ENCODE peak calls at places on chromosome 4, in five cellular contexts. K, M, Q, P and S are unnamed samples.

GRCh38 chr4:8690811-8691775 is 98.5 kb downstream of the CPZ start:
- DNase-seq in K (no peak), P (no peak), Q (peak), M (no peak), S (no peak)

GRCh38 chr4:2923678-2924173 is 39.5 kb downstream of the NOP14 start:
- DNase-seq in Q (no peak), P (no peak), K (no peak), M (no peak), S (no peak)

GRCh38 chr4:164383187-164384181 is 370.4 kb upstream of the SMIM31 start:
- DNase-seq in K (peak), Q (peak), P (no peak), M (peak), S (no peak)

GRCh38 chr4:138634915-138635314 is 380.7 kb upstream of the NOCT start:
- DNase-seq in K (no peak), Q (no peak), M (no peak), P (no peak), S (no peak)

GRCh38 chr4:8710946-8711345 is 118.4 kb downstream of the CPZ start:
- DNase-seq in M (no peak), Q (peak), P (no peak), K (no peak), S (no peak)

GRCh38 chr4:37471971-37472370 is 214.2 kb downstream of the RELL1 start:
- DNase-seq in M (no peak), Q (no peak), P (no peak), K (no peak), S (no peak)

GRCh38 chr4:7917669-7918068 is 22.0 kb downstream of the AFAP1 start:
- DNase-seq in M (no peak), Q (no peak), K (no peak), P (no peak), S (no peak)

GRCh38 chr4:141486375-141486997 is 149.9 kb upstream of the IL15 start:
- DNase-seq in M (peak), K (no peak), P (no peak), Q (no peak), S (no peak)

GRCh38 chr4:57089549-57089948 is 20.6 kb downstream of the IGFBP7 start:
- DNase-seq in M (no peak), K (no peak), P (no peak), Q (no peak), S (no peak)

GRCh38 chr4:137601924-137602323 is 69.6 kb upstream of the PCDH18 start:
- DNase-seq in Q (no peak), M (no peak), K (no peak), P (no peak), S (no peak)

GRCh38 chr4:8618961-8619720 is 26.6 kb downstream of the CPZ start:
- DNase-seq in Q (no peak), K (no peak), M (no peak), P (no peak), S (no peak)

GRCh38 chr4:66820681-66821080 is 724.6 kb downstream of the CENPC start:
- DNase-seq in M (no peak), Q (no peak), P (no peak), K (no peak), S (no peak)

GRCh38 chr4:189021831-189022230 is 882.6 kb downstream of the TRIML1 start:
- DNase-seq in P (no peak), Q (peak), M (peak), K (no peak), S (no peak)

GRCh38 chr4:99816611-99817309 is at the start of gene DAPP1:
- DNase-seq in Q (peak), M (no peak), P (peak), K (no peak), S (no peak)

GRCh38 chr4:138510053-138510452 is 267.9 kb upstream of the SLC7A11 start:
- DNase-seq in Q (no peak), K (no peak), M (no peak), P (no peak), S (no peak)

GRCh38 chr4:73831569-73831968 is 4.9 kb upstream of the CXCL6 start:
- DNase-seq in M (no peak), Q (no peak), P (no peak), K (no peak), S (no peak)

GRCh38 chr4:16240300-16240699 is 14.0 kb upstream of the TAPT1 start:
- DNase-seq in K (no peak), Q (no peak), M (no peak), P (no peak), S (no peak)

GRCh38 chr4:122980860-122981259 is 58.5 kb upstream of the NUDT6 start:
- DNase-seq in M (peak), K (no peak), Q (no peak), P (no peak), S (no peak)

GRCh38 chr4:177441061-177441802 is 1.0 kb downstream of the AGA start:
- DNase-seq in P (peak), M (peak), Q (peak), K (no peak), S (no peak)

GRCh38 chr4:118353452-118353851 is 649 bp upstream of the PRSS12 start:
- DNase-seq in P (no peak), Q (peak), K (no peak), M (no peak), S (no peak)
- H3K9ac ChIP-seq in P (no peak), Q (peak), K (no peak), M (peak), S (peak)

GRCh38 chr4:104425003-104425402 is 69.7 kb downstream of the CXXC4 start:
- DNase-seq in K (no peak), M (no peak), Q (no peak), P (no peak), S (no peak)
- H3K9ac ChIP-seq in K (no peak), M (no peak), Q (no peak), P (no peak), S (no peak)

GRCh38 chr4:26238782-26239647 is 81.8 kb upstream of the RBPJ start:
- DNase-seq in K (no peak), P (no peak), Q (peak), M (peak), S (no peak)
- H3K9ac ChIP-seq in K (no peak), P (no peak), Q (no peak), M (no peak), S (no peak)

GRCh38 chr4:829761-830655 is 4.1 kb upstream of the CPLX1 start:
- DNase-seq in K (no peak), Q (peak), M (no peak), P (no peak), S (no peak)
- H3K9ac ChIP-seq in K (peak), Q (no peak), M (no peak), P (no peak), S (no peak)

DNA sequence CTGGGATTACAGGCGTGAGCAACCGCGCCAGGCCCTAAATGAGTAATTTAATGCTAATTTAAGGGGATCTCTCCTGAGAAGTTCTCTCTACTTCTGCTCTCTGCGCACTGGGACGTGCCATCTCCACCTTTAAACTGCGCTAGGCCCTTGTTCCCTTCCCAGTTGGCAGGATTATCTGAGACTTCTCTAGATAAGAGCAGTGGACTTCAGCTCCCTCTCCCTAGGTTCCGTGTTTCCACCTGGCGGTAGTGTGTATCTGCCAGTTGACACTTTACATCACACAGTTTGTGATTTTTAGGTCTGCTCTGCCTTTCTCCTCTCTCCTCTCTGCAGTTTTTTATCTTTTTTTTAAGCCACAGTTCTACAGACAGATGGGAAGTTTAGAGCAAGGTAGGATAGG is 40.2 kb downstream of the ARHGAP10 start:
- DNase-seq in K (no peak), P (no peak), Q (no peak), M (no peak), S (no peak)
- H3K9ac ChIP-seq in K (no peak), P (no peak), Q (no peak), M (no peak), S (no peak)

DNA sequence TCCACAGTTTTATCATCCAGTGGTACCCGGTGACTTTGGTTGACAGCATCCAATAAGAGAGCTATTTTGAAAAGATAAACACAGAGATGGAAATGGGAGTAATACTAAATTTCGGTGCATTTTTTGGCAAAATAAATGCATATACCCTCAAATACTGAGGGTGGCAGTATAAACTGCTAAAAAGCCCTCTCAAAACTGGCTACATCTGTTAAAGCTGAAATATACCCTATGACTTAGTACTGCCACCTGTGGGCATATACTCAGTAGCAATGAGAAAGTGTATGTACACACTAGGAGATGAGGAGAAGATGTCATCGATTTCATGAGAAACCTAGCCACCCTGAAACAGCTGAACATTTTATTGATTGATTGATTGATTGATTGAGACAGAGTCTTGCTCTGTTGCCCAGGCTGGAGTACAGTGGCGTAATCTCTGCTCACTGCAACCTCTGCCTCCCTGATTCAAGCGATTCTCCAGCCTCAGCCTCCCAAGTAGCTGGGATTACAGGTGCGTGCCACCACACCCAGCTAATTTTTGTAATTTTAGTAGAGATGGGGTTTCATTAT is 12.2 kb upstream of the TMEM128 start:
- DNase-seq in M (peak), Q (no peak), P (peak), K (no peak), S (peak)
- H3K9ac ChIP-seq in M (no peak), Q (no peak), P (no peak), K (no peak), S (no peak)

GRCh38 chr4:117793786-117794369 is 240.4 kb upstream of the NDST3 start:
- DNase-seq in Q (no peak), P (no peak), M (no peak), K (no peak), S (no peak)

GRCh38 chr4:117800636-117801035 is 233.7 kb upstream of the NDST3 start:
- DNase-seq in Q (no peak), P (no peak), K (no peak), M (no peak), S (no peak)

GRCh38 chr4:117801756-117802155 is 232.5 kb upstream of the NDST3 start:
- DNase-seq in P (no peak), Q (no peak), M (no peak), K (no peak), S (no peak)

DNA sequence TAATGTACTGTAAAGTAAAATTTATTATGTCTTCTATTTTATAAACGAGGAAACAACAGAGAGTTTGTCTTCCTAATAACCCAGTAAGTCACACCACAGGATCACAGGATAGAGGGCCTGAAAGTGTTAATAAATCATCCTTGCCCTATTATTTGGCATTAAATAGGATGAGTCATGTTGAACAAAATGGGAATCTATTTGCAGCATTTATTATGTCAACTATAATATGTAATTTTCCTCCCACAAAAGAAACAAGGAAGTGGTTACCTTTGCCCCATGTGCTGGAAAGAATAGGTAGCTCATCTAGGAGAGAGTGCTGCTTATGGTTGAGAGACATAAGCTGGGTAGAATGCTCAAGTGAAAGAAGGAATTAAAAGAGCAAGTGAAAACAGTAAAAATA is 237.6 kb upstream of the NDST3 start:
- DNase-seq in K (no peak), Q (no peak), P (no peak), M (no peak), S (no peak)
- H3K9ac ChIP-seq in K (no peak), Q (no peak), P (no peak), M (no peak), S (no peak)

DNA sequence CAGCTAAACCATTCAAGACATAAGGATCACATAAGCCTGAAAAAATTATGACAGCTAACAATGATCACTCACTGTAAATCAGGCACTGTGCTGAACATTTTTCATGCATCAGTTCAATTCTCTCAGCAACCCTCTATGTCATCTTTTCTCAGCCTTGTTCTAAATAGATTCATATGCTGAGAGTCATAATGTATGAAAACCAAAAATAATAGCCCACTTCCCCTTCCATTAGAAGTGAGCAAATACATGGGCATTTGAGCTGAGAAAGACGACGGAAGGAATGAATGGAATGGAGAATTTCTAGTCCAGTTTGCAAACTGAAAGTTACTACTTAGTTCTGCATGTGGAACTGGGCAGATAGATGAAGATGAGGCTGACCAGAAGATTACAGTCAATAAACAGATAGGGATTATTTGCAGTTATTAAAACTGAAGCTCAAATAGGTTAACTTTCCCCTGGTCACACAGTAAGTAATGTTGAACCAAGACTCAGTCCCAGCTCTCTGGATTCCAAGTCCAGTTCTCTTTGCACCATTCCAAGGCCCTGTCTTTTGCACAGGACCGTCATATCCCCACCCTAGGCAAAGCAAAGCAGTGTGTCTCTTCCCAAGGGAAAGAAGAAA is 1.6 kb upstream of the SH3RF1 start:
- DNase-seq in Q (no peak), M (peak), K (no peak), P (no peak), S (no peak)
- H3K9ac ChIP-seq in Q (no peak), M (no peak), K (no peak), P (no peak), S (peak)

GRCh38 chr4:32748061-32748460 is 2027.9 kb downstream of the PCDH7 start:
- DNase-seq in M (no peak), K (no peak), P (no peak), Q (no peak), S (no peak)
- H3K9ac ChIP-seq in M (no peak), K (no peak), P (no peak), Q (no peak), S (no peak)

DNA sequence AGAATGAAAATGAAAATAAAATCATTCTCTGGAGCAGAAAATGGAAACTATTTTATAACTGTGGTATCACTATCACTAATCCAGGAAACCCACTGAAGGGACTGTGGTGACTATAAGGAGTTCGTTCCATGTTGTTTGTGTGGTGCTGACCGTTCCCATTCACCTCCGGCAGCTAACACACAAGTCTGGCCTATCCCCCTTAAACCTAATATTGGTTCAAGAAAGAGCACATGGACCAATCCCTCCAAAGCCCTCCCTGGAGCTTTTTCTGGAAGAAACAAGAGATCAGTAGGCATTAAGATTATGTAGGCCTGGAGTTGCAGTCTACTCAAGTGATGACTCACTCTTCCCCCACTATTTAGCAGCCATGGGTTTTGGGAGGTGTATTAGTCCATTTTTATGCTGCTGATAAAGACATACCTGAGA is 25.9 kb upstream of the FAM241A start:
- DNase-seq in Q (no peak), M (no peak), P (peak), K (no peak), S (no peak)
- H3K9ac ChIP-seq in Q (no peak), M (no peak), P (peak), K (no peak), S (no peak)